ENCODE peak calls at places on chromosomes 11 and 22, in five cellular contexts. L is CD4-positive, alpha-beta T cell; E is pancreas; K is heart right ventricle; O is right lobe of liver. A is an unnamed sample.

GRCh38 chr22:26385164-26385563 is 43.9 kb upstream of the ASPHD2 start:
- DNase-seq in L (no peak), E (no peak), K (no peak), O (no peak), A (no peak)

GRCh38 chr11:14908214-14908880 is 16.3 kb upstream of the CYP2R1 start:
- DNase-seq in L (peak; percentile 3), E (peak; percentile 15), K (no peak), O (peak; percentile 16), A (peak; percentile 44)

GRCh38 chr11:134913999-134914590 is 502.1 kb upstream of the B3GAT1 start:
- DNase-seq in L (no peak), E (no peak), K (no peak), O (no peak), A (no peak)

GRCh38 chr22:24474649-24475048 is 20.5 kb upstream of the UPB1 start:
- DNase-seq in L (no peak), E (no peak), K (no peak), O (no peak), A (no peak)

GRCh38 chr11:128580612-128581011 is 6.7 kb downstream of the ETS1 start:
- DNase-seq in L (no peak), E (no peak), K (no peak), O (no peak), A (no peak)

GRCh38 chr22:32868928-32869327 is 67.4 kb downstream of the TIMP3 start:
- DNase-seq in L (no peak), E (no peak), K (no peak), O (no peak), A (no peak)

GRCh38 chr11:28464252-28464867 is 356.2 kb downstream of the METTL15 start:
- DNase-seq in L (no peak), E (no peak), K (no peak), O (no peak), A (no peak)

GRCh38 chr22:24106385-24107381 is 74.6 kb upstream of the SUSD2 start:
- DNase-seq in L (peak; percentile 25), E (no peak), K (peak; percentile 22), O (no peak), A (no peak)

GRCh38 chr11:74018331-74019005 is 9.6 kb upstream of the UCP3 start:
- DNase-seq in L (no peak), E (peak; percentile 94), K (peak; percentile 93), O (peak; percentile 93), A (peak; percentile 58)

GRCh38 chr22:29461263-29461662 is 18.8 kb upstream of the NEFH start:
- DNase-seq in L (no peak), E (no peak), K (no peak), O (no peak), A (no peak)

GRCh38 chr11:104581246-104581980 is 316.8 kb downstream of the CASP12 start:
- DNase-seq in L (no peak), E (no peak), K (no peak), O (no peak), A (no peak)

GRCh38 chr11:57751676-57752253 is at the start of gene BTBD18:
- DNase-seq in L (no peak), E (peak; percentile 58), K (peak; percentile 23), O (no peak), A (no peak)

GRCh38 chr22:41576877-41577276 is 12.8 kb downstream of the PMM1 start:
- DNase-seq in L (peak; percentile 7), E (no peak), K (no peak), O (peak; percentile 59), A (peak; percentile 63)

GRCh38 chr11:88508808-88509581 is 171.5 kb upstream of the CTSC start:
- DNase-seq in L (no peak), E (no peak), K (no peak), O (peak; percentile 25), A (no peak)

GRCh38 chr22:28180804-28181203 is 261.7 kb upstream of the PITPNB start:
- DNase-seq in L (no peak), E (no peak), K (no peak), O (no peak), A (no peak)

GRCh38 chr11:128964463-128964930 is 21.8 kb upstream of the TP53AIP1 start:
- DNase-seq in L (no peak), E (no peak), K (no peak), O (no peak), A (no peak)

GRCh38 chr22:47236718-47237117 is 474.3 kb downstream of the TBC1D22A start:
- DNase-seq in L (no peak), E (no peak), K (no peak), O (no peak), A (no peak)

GRCh38 chr11:68934666-68935065 is 31.0 kb downstream of the IGHMBP2 start:
- DNase-seq in L (no peak), E (no peak), K (no peak), O (no peak), A (no peak)

GRCh38 chr22:37639771-37640590 is 512 bp downstream of the SH3BP1 start:
- DNase-seq in L (no peak), E (no peak), K (no peak), O (peak; percentile 35), A (no peak)

GRCh38 chr11:64347171-64347867 is 7.3 kb downstream of the CCDC88B start:
- DNase-seq in L (no peak), E (no peak), K (no peak), O (no peak), A (no peak)

GRCh38 chr11:70577948-70578347 is 179.6 kb downstream of the CTTN start:
- DNase-seq in L (no peak), E (no peak), K (no peak), O (no peak), A (no peak)

GRCh38 chr11:79174045-79175008 is 266.5 kb downstream of the TENM4 start:
- DNase-seq in L (no peak), E (no peak), K (no peak), O (no peak), A (no peak)

GRCh38 chr11:64263021-64263946 is 12.0 kb downstream of the PLCB3 start:
- DNase-seq in L (no peak), E (no peak), K (no peak), O (peak; percentile 32), A (no peak)

GRCh38 chr11:76048763-76049162 is 157.5 kb downstream of the WNT11 start:
- DNase-seq in L (no peak), E (peak; percentile 60), K (no peak), O (no peak), A (no peak)

GRCh38 chr11:20620988-20621387 is 21.6 kb downstream of the SLC6A5 start:
- DNase-seq in L (no peak), E (no peak), K (no peak), O (no peak), A (no peak)

GRCh38 chr22:27283714-27284113 is 517.8 kb downstream of the MN1 start:
- DNase-seq in L (no peak), E (no peak), K (no peak), O (no peak), A (no peak)

GRCh38 chr22:29661355-29661754 is 57.9 kb downstream of the NF2 start:
- DNase-seq in L (no peak), E (no peak), K (no peak), O (no peak), A (no peak)

GRCh38 chr22:26446808-26447515 is 17.9 kb downstream of the ASPHD2 start:
- DNase-seq in L (no peak), E (no peak), K (no peak), O (no peak), A (no peak)

GRCh38 chr11:103968685-103969084 is 67.8 kb upstream of the DDI1 start:
- DNase-seq in L (no peak), E (no peak), K (no peak), O (no peak), A (no peak)

GRCh38 chr22:26576026-26576680 is 13.8 kb downstream of the TPST2 start:
- DNase-seq in L (no peak), E (no peak), K (no peak), O (no peak), A (no peak)

GRCh38 chr22:49301398-49302149 is 526.1 kb downstream of the BRD1 start:
- DNase-seq in L (no peak), E (no peak), K (no peak), O (peak; percentile 13), A (peak; percentile 27)

GRCh38 chr11:8566613-8567210 is 27.3 kb downstream of the STK33 start:
- DNase-seq in L (no peak), E (no peak), K (no peak), O (no peak), A (no peak)
- TF ChIP-seq CTCF in L (peak; percentile 76), E (peak; percentile 58), K (peak; percentile 72), O (peak; percentile 77), A (peak; percentile 82)

GRCh38 chr11:11334607-11335006 is 18.4 kb downstream of the CSNK2A3 start:
- DNase-seq in L (no peak), E (no peak), K (no peak), O (no peak), A (no peak)

GRCh38 chr11:11338304-11338703 is 14.7 kb downstream of the CSNK2A3 start:
- DNase-seq in L (no peak), E (no peak), K (no peak), O (no peak), A (no peak)

GRCh38 chr11:11336664-11337063 is 16.4 kb downstream of the CSNK2A3 start:
- DNase-seq in L (no peak), E (no peak), K (no peak), O (no peak), A (no peak)

GRCh38 chr11:11332141-11332710 is 20.8 kb downstream of the CSNK2A3 start:
- DNase-seq in L (no peak), E (no peak), K (no peak), O (no peak), A (no peak)

GRCh38 chr11:11335043-11335442 is 18.0 kb downstream of the CSNK2A3 start:
- DNase-seq in L (no peak), E (no peak), K (no peak), O (no peak), A (no peak)
- TF ChIP-seq CTCF in L (no peak), E (no peak), K (no peak), O (no peak), A (no peak)

GRCh38 chr11:6258141-6258540 is 1.5 kb upstream of the CCKBR start:
- DNase-seq in L (no peak), E (no peak), K (no peak), O (no peak), A (no peak)

GRCh38 chr11:6259638-6260019 is at the start of gene CCKBR:
- DNase-seq in L (peak; percentile 12), E (peak; percentile 69), K (no peak), O (peak; percentile 25), A (no peak)

GRCh38 chr11:6260207-6260726 is 629 bp downstream of the CCKBR start:
- DNase-seq in L (no peak), E (no peak), K (no peak), O (no peak), A (peak; percentile 48)

GRCh38 chr11:6263664-6264063 is 4.0 kb downstream of the CCKBR start:
- DNase-seq in L (no peak), E (no peak), K (no peak), O (no peak), A (no peak)

DNA sequence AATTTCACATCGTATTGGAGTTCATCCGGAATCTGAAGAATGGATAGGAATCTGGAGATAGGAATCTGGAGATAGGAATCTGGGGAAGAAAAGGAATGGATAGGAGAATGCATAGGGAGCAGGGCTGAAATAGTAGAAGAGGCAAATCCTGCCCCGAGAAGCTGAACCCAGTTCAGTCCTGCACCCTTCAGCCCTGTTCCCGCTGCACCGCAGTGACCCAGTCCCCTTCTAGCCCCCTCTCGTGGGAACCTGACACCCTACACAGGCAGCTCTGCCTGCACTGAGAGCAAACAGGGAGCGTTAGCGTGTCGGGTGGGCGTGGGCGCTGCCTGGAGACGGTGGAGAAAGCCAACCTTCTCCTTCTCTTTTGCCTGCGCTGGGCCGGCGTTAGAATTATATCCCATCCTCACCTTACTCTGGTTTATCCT is 1.1 kb upstream of the CCKBR start:
- DNase-seq in L (no peak), E (no peak), K (no peak), O (no peak), A (peak; percentile 75)
- TF ChIP-seq CTCF in L (no peak), E (no peak), K (no peak), O (no peak), A (no peak)

GRCh38 chr11:60944504-60945294 is 7.3 kb downstream of the SLC15A3 start:
- DNase-seq in L (no peak), E (no peak), K (no peak), O (no peak), A (no peak)
- TF ChIP-seq CTCF in L (peak; percentile 24), E (no peak), K (peak; percentile 38), O (no peak), A (no peak)